ENCODE peak calls at places on chromosomes 3 and 15, in six cellular contexts. Z, S, B, G, C and H are unnamed samples.

GRCh38 chr3:71389911-71390573 is 193.5 kb downstream of the FOXP1 start:
- DNase-seq in Z (no peak), S (no peak), B (no peak), G (no peak), C (no peak), H (peak)

GRCh38 chr3:145024700-145025099 is 1053.1 kb downstream of the DIPK2A start:
- DNase-seq in Z (no peak), S (no peak), B (no peak), G (no peak), C (no peak), H (no peak)

GRCh38 chr15:66071160-66071559 is 182.4 kb downstream of the MEGF11 start:
- DNase-seq in Z (no peak), S (no peak), B (no peak), G (no peak), C (no peak), H (no peak)

GRCh38 chr3:185362850-185363661 is at the start of gene MAP3K13:
- DNase-seq in Z (peak), S (peak), B (peak), G (peak), C (peak), H (peak)

GRCh38 chr3:73718326-73719110 is 93.8 kb upstream of the PDZRN3 start:
- DNase-seq in Z (no peak), S (no peak), B (no peak), G (no peak), C (no peak), H (no peak)

GRCh38 chr3:149555941-149556340 is 81.4 kb downstream of the TM4SF4 start:
- DNase-seq in Z (no peak), S (no peak), B (no peak), G (no peak), C (no peak), H (no peak)

GRCh38 chr15:77869021-77869895 is 208.3 kb downstream of the TBC1D2B start:
- DNase-seq in Z (no peak), S (no peak), B (no peak), G (no peak), C (no peak), H (no peak)

GRCh38 chr3:126758019-126758418 is 54.0 kb downstream of the CHCHD6 start:
- DNase-seq in Z (no peak), S (no peak), B (no peak), G (no peak), C (no peak), H (no peak)

GRCh38 chr3:126373682-126374601 is 16.7 kb upstream of the KLF15 start:
- DNase-seq in Z (no peak), S (no peak), B (peak), G (no peak), C (no peak), H (no peak)

GRCh38 chr15:34889486-34889885 is 80.1 kb downstream of the AQR start:
- DNase-seq in Z (no peak), S (no peak), B (no peak), G (no peak), C (no peak), H (no peak)

GRCh38 chr3:18489939-18490338 is 64.8 kb upstream of the SATB1 start:
- DNase-seq in Z (no peak), S (no peak), B (no peak), G (no peak), C (no peak), H (no peak)

GRCh38 chr15:23035964-23036566 is 3.3 kb downstream of the TUBGCP5 start:
- DNase-seq in Z (no peak), S (no peak), B (peak), G (no peak), C (no peak), H (no peak)

GRCh38 chr15:83610132-83610531 is 43.8 kb upstream of the ADAMTSL3 start:
- DNase-seq in Z (no peak), S (no peak), B (no peak), G (no peak), C (no peak), H (no peak)

GRCh38 chr3:183253364-183253960 is 409 bp downstream of the B3GNT5 start:
- DNase-seq in Z (no peak), S (no peak), B (peak), G (peak), C (no peak), H (peak)

GRCh38 chr15:87758739-87759457 is 497.6 kb downstream of the NTRK3 start:
- DNase-seq in Z (no peak), S (no peak), B (no peak), G (no peak), C (no peak), H (no peak)

GRCh38 chr3:188439080-188439479 is 285.1 kb downstream of the LPP start:
- DNase-seq in Z (no peak), S (no peak), B (no peak), G (no peak), C (no peak), H (no peak)

GRCh38 chr3:195082811-195083210 is 188.1 kb downstream of the XXYLT1 start:
- DNase-seq in Z (no peak), S (no peak), B (no peak), G (no peak), C (no peak), H (no peak)

GRCh38 chr3:36969540-36970432 is 23.1 kb downstream of the EPM2AIP1 start:
- DNase-seq in Z (no peak), S (no peak), B (peak), G (no peak), C (no peak), H (no peak)

GRCh38 chr3:11600501-11601282 is 43.0 kb downstream of the VGLL4 start:
- DNase-seq in Z (no peak), S (no peak), B (peak), G (peak), C (peak), H (no peak)

GRCh38 chr3:15690250-15690649 is 88.7 kb downstream of the BTD start:
- DNase-seq in Z (no peak), S (no peak), B (no peak), G (no peak), C (no peak), H (no peak)

GRCh38 chr15:63920504-63921178 is 86.9 kb upstream of the HERC1 start:
- DNase-seq in Z (no peak), S (no peak), B (no peak), G (no peak), C (no peak), H (no peak)

GRCh38 chr15:57591822-57592367 is at the start of gene MYZAP:
- DNase-seq in Z (no peak), S (no peak), B (peak), G (no peak), C (no peak), H (no peak)

GRCh38 chr15:71599404-71600225 is 210.7 kb upstream of the NR2E3 start:
- DNase-seq in Z (peak), S (no peak), B (no peak), G (no peak), C (no peak), H (no peak)

GRCh38 chr3:119681279-119681678 is 4.1 kb upstream of the COX17 start:
- DNase-seq in Z (no peak), S (no peak), B (no peak), G (no peak), C (no peak), H (no peak)

GRCh38 chr3:158532099-158532734 is 38.8 kb upstream of the MLF1 start:
- DNase-seq in Z (no peak), S (no peak), B (no peak), G (no peak), C (no peak), H (no peak)